ENCODE peak calls at places on chromosomes 7 and 10, in four cellular contexts. One of them, this sample, is unnamed.

GRCh38 chr7:112459645-112460044 is 9.4 kb downstream of the IFRD1 start:
- DNase-seq in adrenal gland: no peak
- DNase-seq in GM23338: peak
- DNase-seq in coronary artery: no peak
- DNase-seq in this sample: no peak

GRCh38 chr7:42770106-42770505 is 141.8 kb downstream of the C7orf25 start:
- DNase-seq in adrenal gland: no peak
- DNase-seq in GM23338: no peak
- DNase-seq in coronary artery: no peak
- DNase-seq in this sample: no peak

GRCh38 chr7:127832592-127832991 is 180.6 kb downstream of the SND1 start:
- DNase-seq in adrenal gland: no peak
- DNase-seq in GM23338: no peak
- DNase-seq in coronary artery: no peak
- DNase-seq in this sample: no peak

GRCh38 chr7:46759711-46760480 is 822.0 kb downstream of the TNS3 start:
- DNase-seq in adrenal gland: no peak
- DNase-seq in GM23338: no peak
- DNase-seq in coronary artery: no peak
- DNase-seq in this sample: no peak

GRCh38 chr7:95772771-95773581 is 622 bp downstream of the DYNC1I1 start:
- DNase-seq in adrenal gland: no peak
- DNase-seq in GM23338: peak
- DNase-seq in coronary artery: no peak
- DNase-seq in this sample: peak

GRCh38 chr10:133162910-133163856 is 3.2 kb downstream of the KNDC1 start:
- DNase-seq in adrenal gland: no peak
- DNase-seq in GM23338: no peak
- DNase-seq in coronary artery: no peak
- DNase-seq in this sample: no peak

GRCh38 chr10:14556285-14556956 is 218.3 kb downstream of the FAM107B start:
- DNase-seq in adrenal gland: no peak
- DNase-seq in GM23338: peak
- DNase-seq in coronary artery: no peak
- DNase-seq in this sample: no peak

GRCh38 chr10:5890519-5890878 is 456 bp downstream of the FBH1 start:
- DNase-seq in adrenal gland: peak
- DNase-seq in GM23338: peak
- DNase-seq in coronary artery: peak
- DNase-seq in this sample: no peak

GRCh38 chr10:71093531-71093930 is 118.8 kb upstream of the UNC5B start:
- DNase-seq in adrenal gland: no peak
- DNase-seq in GM23338: no peak
- DNase-seq in coronary artery: peak
- DNase-seq in this sample: peak

GRCh38 chr7:138871065-138871464 is 73.1 kb upstream of the ATP6V0A4 start:
- DNase-seq in adrenal gland: no peak
- DNase-seq in GM23338: no peak
- DNase-seq in coronary artery: peak
- DNase-seq in this sample: no peak

GRCh38 chr7:44325811-44326241 is 432 bp upstream of the CAMK2B start:
- DNase-seq in adrenal gland: no peak
- DNase-seq in GM23338: peak
- DNase-seq in coronary artery: no peak
- DNase-seq in this sample: no peak

GRCh38 chr10:103659674-103660363 is 166.3 kb downstream of the NEURL1 start:
- DNase-seq in adrenal gland: peak
- DNase-seq in GM23338: peak
- DNase-seq in coronary artery: peak
- DNase-seq in this sample: peak

GRCh38 chr10:80170641-80171040 is 34.7 kb downstream of the ANXA11 start:
- DNase-seq in adrenal gland: no peak
- DNase-seq in GM23338: no peak
- DNase-seq in coronary artery: no peak
- DNase-seq in this sample: no peak

GRCh38 chr7:105257338-105257737 is 131.4 kb downstream of the SRPK2 start:
- DNase-seq in adrenal gland: no peak
- DNase-seq in GM23338: no peak
- DNase-seq in coronary artery: no peak
- DNase-seq in this sample: no peak

GRCh38 chr7:22945584-22945983 is 68.3 kb downstream of the HYCC1 start:
- DNase-seq in adrenal gland: no peak
- DNase-seq in GM23338: peak
- DNase-seq in coronary artery: no peak
- DNase-seq in this sample: no peak

GRCh38 chr7:94060772-94061171 is 56.6 kb upstream of the BET1 start:
- DNase-seq in adrenal gland: no peak
- DNase-seq in GM23338: no peak
- DNase-seq in coronary artery: no peak
- DNase-seq in this sample: no peak

GRCh38 chr10:97608991-97609561 is 19.6 kb downstream of the C10orf62 start:
- DNase-seq in adrenal gland: no peak
- DNase-seq in GM23338: no peak
- DNase-seq in coronary artery: peak
- DNase-seq in this sample: no peak

GRCh38 chr10:74008212-74008731 is 10.4 kb downstream of the VCL start:
- DNase-seq in adrenal gland: no peak
- DNase-seq in GM23338: no peak
- DNase-seq in coronary artery: no peak
- DNase-seq in this sample: no peak

GRCh38 chr7:137920637-137921473 is 74.1 kb upstream of the DGKI start:
- DNase-seq in adrenal gland: no peak
- DNase-seq in GM23338: no peak
- DNase-seq in coronary artery: no peak
- DNase-seq in this sample: no peak

GRCh38 chr10:22719406-22720042 is 5.1 kb upstream of the PIP4K2A start:
- DNase-seq in adrenal gland: no peak
- DNase-seq in GM23338: no peak
- DNase-seq in coronary artery: no peak
- DNase-seq in this sample: no peak

GRCh38 chr10:120979435-120980315 is 128.5 kb downstream of the WDR11 start:
- DNase-seq in adrenal gland: peak
- DNase-seq in GM23338: peak
- DNase-seq in coronary artery: no peak
- DNase-seq in this sample: peak

GRCh38 chr10:120980316-120980975 is 129.3 kb downstream of the WDR11 start:
- DNase-seq in adrenal gland: no peak
- DNase-seq in GM23338: peak
- DNase-seq in coronary artery: no peak
- DNase-seq in this sample: peak

GRCh38 chr10:120981601-120982381 is 130.6 kb downstream of the WDR11 start:
- DNase-seq in adrenal gland: no peak
- DNase-seq in GM23338: peak
- DNase-seq in coronary artery: no peak
- DNase-seq in this sample: no peak

GRCh38 chr10:120977892-120978291 is 126.7 kb downstream of the WDR11 start:
- DNase-seq in adrenal gland: peak
- DNase-seq in GM23338: no peak
- DNase-seq in coronary artery: no peak
- DNase-seq in this sample: no peak

GRCh38 chr10:120978589-120979252 is 127.6 kb downstream of the WDR11 start:
- DNase-seq in adrenal gland: no peak
- DNase-seq in GM23338: no peak
- DNase-seq in coronary artery: no peak
- DNase-seq in this sample: peak
- H3K4me3 ChIP-seq in adrenal gland: no peak
- H3K4me3 ChIP-seq in GM23338: peak
- H3K4me3 ChIP-seq in coronary artery: peak
- H3K4me3 ChIP-seq in this sample: no peak

GRCh38 chr7:194996-195829 is 2.8 kb downstream of the FAM20C start:
- DNase-seq in adrenal gland: no peak
- DNase-seq in GM23338: no peak
- DNase-seq in coronary artery: no peak
- DNase-seq in this sample: no peak
- H3K27ac ChIP-seq in adrenal gland: peak
- H3K27ac ChIP-seq in GM23338: peak
- H3K27ac ChIP-seq in coronary artery: no peak
- H3K27ac ChIP-seq in this sample: peak

GRCh38 chr10:119070395-119071165 is 10.0 kb downstream of the EIF3A start:
- DNase-seq in adrenal gland: no peak
- DNase-seq in GM23338: no peak
- DNase-seq in coronary artery: no peak
- DNase-seq in this sample: no peak
- H3K4me3 ChIP-seq in adrenal gland: no peak
- H3K4me3 ChIP-seq in GM23338: no peak
- H3K4me3 ChIP-seq in coronary artery: no peak
- H3K4me3 ChIP-seq in this sample: no peak

DNA sequence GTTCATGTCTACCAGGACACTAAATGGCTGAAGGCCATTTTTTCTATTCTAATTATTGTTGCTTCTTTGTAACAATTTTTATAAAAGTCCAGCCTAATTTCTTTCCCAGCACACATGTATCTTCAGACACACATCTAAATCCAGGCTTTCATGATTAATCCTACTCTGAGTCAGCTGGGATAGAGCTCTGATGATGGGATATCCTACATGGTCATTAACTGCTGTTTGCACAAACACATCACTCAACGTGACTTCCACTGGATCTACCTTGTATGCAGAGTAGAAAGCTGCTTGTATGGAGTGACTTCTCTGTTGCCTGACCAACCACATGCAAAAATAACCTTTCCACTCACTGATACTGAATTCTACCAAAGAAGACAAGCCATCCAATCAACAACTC is 260.9 kb downstream of the AHR start:
- DNase-seq in adrenal gland: no peak
- DNase-seq in GM23338: no peak
- DNase-seq in coronary artery: no peak
- DNase-seq in this sample: no peak
- H3K27ac ChIP-seq in adrenal gland: no peak
- H3K27ac ChIP-seq in GM23338: no peak
- H3K27ac ChIP-seq in coronary artery: no peak
- H3K27ac ChIP-seq in this sample: no peak

GRCh38 chr7:38328814-38329213 is 55.4 kb upstream of the TARP start:
- DNase-seq in adrenal gland: no peak
- DNase-seq in GM23338: no peak
- DNase-seq in coronary artery: no peak
- DNase-seq in this sample: no peak

GRCh38 chr7:38329340-38329739 is 55.9 kb upstream of the TARP start:
- DNase-seq in adrenal gland: no peak
- DNase-seq in GM23338: no peak
- DNase-seq in coronary artery: no peak
- DNase-seq in this sample: no peak

GRCh38 chr7:38327597-38327996 is 54.2 kb upstream of the TARP start:
- DNase-seq in adrenal gland: no peak
- DNase-seq in GM23338: no peak
- DNase-seq in coronary artery: no peak
- DNase-seq in this sample: no peak

GRCh38 chr7:38330861-38331709 is 57.6 kb upstream of the TARP start:
- DNase-seq in adrenal gland: no peak
- DNase-seq in GM23338: peak
- DNase-seq in coronary artery: no peak
- DNase-seq in this sample: no peak

DNA sequence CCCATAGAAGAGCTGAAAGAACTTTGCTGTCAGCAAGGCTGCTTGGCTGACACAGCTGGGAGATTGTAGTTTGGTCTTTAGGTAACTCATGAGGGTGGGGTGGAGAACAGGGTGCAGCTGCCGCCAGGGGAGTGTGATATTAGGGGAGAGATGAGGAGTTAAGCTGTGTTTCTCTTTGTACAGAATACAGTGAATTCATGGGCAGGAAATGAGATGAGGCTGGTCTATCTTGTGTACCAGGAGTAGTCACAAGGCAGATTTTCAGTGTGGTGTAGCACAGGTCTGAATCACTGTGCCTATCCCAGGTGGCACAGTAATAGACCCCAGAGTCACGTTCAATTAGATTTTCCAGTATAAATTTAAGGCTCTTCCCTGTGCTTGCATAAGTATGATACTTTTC is 56.6 kb upstream of the TARP start:
- DNase-seq in adrenal gland: no peak
- DNase-seq in GM23338: no peak
- DNase-seq in coronary artery: no peak
- DNase-seq in this sample: no peak
- H3K4me3 ChIP-seq in adrenal gland: no peak
- H3K4me3 ChIP-seq in GM23338: no peak
- H3K4me3 ChIP-seq in coronary artery: no peak
- H3K4me3 ChIP-seq in this sample: no peak

This sample was measured in tibial artery.